ENCODE peak calls at places on chromosomes 11 and 22, in four cellular contexts. One of them, this sample, is unnamed.

GRCh38 chr11:108198833-108199232 is 23.6 kb downstream of the NPAT start:
- DNase-seq in A549: no peak
- DNase-seq in astrocyte: no peak
- DNase-seq in heart right ventricle: no peak
- DNase-seq in this sample: no peak

GRCh38 chr11:113176561-113176960 is 137.8 kb upstream of the TTC12 start:
- DNase-seq in A549: no peak
- DNase-seq in astrocyte: peak
- DNase-seq in heart right ventricle: no peak
- DNase-seq in this sample: peak

GRCh38 chr22:50519151-50519550 is 6.2 kb downstream of the SCO2 start:
- DNase-seq in A549: no peak
- DNase-seq in astrocyte: no peak
- DNase-seq in heart right ventricle: no peak
- DNase-seq in this sample: no peak

GRCh38 chr11:113161671-113162589 is 152.5 kb upstream of the TTC12 start:
- DNase-seq in A549: no peak
- DNase-seq in astrocyte: no peak
- DNase-seq in heart right ventricle: no peak
- DNase-seq in this sample: no peak

GRCh38 chr22:41914611-41915034 is 251 bp downstream of the SHISA8 start:
- DNase-seq in A549: no peak
- DNase-seq in astrocyte: no peak
- DNase-seq in heart right ventricle: no peak
- DNase-seq in this sample: no peak

GRCh38 chr11:33605703-33606102 is 94.9 kb downstream of the C11orf91 start:
- DNase-seq in A549: no peak
- DNase-seq in astrocyte: no peak
- DNase-seq in heart right ventricle: no peak
- DNase-seq in this sample: no peak

GRCh38 chr11:117042689-117043088 is 55.5 kb downstream of the SIK3 start:
- DNase-seq in A549: no peak
- DNase-seq in astrocyte: no peak
- DNase-seq in heart right ventricle: no peak
- DNase-seq in this sample: no peak

GRCh38 chr11:67404515-67405195 is 772 bp downstream of the TBC1D10C start:
- DNase-seq in A549: no peak
- DNase-seq in astrocyte: no peak
- DNase-seq in heart right ventricle: no peak
- DNase-seq in this sample: no peak

GRCh38 chr11:60987577-60988277 is 16.2 kb downstream of the CD6 start:
- DNase-seq in A549: no peak
- DNase-seq in astrocyte: no peak
- DNase-seq in heart right ventricle: no peak
- DNase-seq in this sample: no peak

GRCh38 chr22:38982008-38982927 is at the start of gene APOBEC3B:
- DNase-seq in A549: peak
- DNase-seq in astrocyte: peak
- DNase-seq in heart right ventricle: peak
- DNase-seq in this sample: peak

GRCh38 chr11:91978747-91979146 is 245.9 kb upstream of the FAT3 start:
- DNase-seq in A549: no peak
- DNase-seq in astrocyte: peak
- DNase-seq in heart right ventricle: no peak
- DNase-seq in this sample: peak

GRCh38 chr11:61310749-61311148 is 15.6 kb upstream of the VWCE start:
- DNase-seq in A549: no peak
- DNase-seq in astrocyte: no peak
- DNase-seq in heart right ventricle: no peak
- DNase-seq in this sample: no peak

GRCh38 chr11:63553759-63554158 is 9.4 kb downstream of the PLAAT2 start:
- DNase-seq in A549: no peak
- DNase-seq in astrocyte: peak
- DNase-seq in heart right ventricle: no peak
- DNase-seq in this sample: no peak

GRCh38 chr22:24155597-24156145 is 25.6 kb upstream of the SUSD2 start:
- DNase-seq in A549: peak
- DNase-seq in astrocyte: peak
- DNase-seq in heart right ventricle: peak
- DNase-seq in this sample: peak

GRCh38 chr11:124119103-124119502 is 3.9 kb downstream of the VWA5A start:
- DNase-seq in A549: no peak
- DNase-seq in astrocyte: no peak
- DNase-seq in heart right ventricle: no peak
- DNase-seq in this sample: no peak

GRCh38 chr11:124122123-124122522 is 6.9 kb downstream of the VWA5A start:
- DNase-seq in A549: no peak
- DNase-seq in astrocyte: peak
- DNase-seq in heart right ventricle: no peak
- DNase-seq in this sample: peak

GRCh38 chr11:124123587-124123986 is 8.3 kb downstream of the VWA5A start:
- DNase-seq in A549: no peak
- DNase-seq in astrocyte: no peak
- DNase-seq in heart right ventricle: no peak
- DNase-seq in this sample: no peak
- TF ChIP-seq CTCF in A549: no peak
- TF ChIP-seq CTCF in astrocyte: no peak
- TF ChIP-seq CTCF in heart right ventricle: no peak
- TF ChIP-seq CTCF in this sample: peak

DNA sequence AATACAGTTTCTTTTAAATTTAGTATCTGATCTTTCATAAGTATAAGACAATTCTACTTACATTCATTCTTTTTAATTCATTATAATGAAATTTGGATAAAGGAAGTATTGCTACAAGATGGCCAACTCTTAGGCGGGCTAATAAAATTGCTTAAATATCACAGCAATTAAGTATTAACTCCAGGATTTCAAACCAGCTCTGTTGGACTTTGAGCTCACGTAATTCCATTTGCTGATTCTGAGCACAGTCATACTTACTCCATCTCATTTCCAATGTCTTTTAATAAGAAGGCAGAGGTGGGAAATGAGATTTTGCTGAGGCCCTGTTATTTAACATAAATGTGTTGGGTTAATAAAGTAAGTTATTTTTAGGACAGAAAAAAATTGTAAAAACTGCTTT is 748.1 kb downstream of the KCNA4 start:
- DNase-seq in A549: peak
- DNase-seq in astrocyte: no peak
- DNase-seq in heart right ventricle: no peak
- DNase-seq in this sample: no peak
- H3K4me3 ChIP-seq in A549: no peak
- H3K4me3 ChIP-seq in astrocyte: no peak
- H3K4me3 ChIP-seq in heart right ventricle: no peak
- H3K4me3 ChIP-seq in this sample: no peak

GRCh38 chr11:102120006-102120405 is 9.8 kb downstream of the YAP1 start:
- DNase-seq in A549: peak
- DNase-seq in astrocyte: no peak
- DNase-seq in heart right ventricle: no peak
- DNase-seq in this sample: peak

GRCh38 chr11:102120437-102120935 is 10.2 kb downstream of the YAP1 start:
- DNase-seq in A549: peak
- DNase-seq in astrocyte: no peak
- DNase-seq in heart right ventricle: no peak
- DNase-seq in this sample: peak

GRCh38 chr11:102118937-102119336 is 8.7 kb downstream of the YAP1 start:
- DNase-seq in A549: peak
- DNase-seq in astrocyte: no peak
- DNase-seq in heart right ventricle: no peak
- DNase-seq in this sample: no peak

GRCh38 chr11:102117472-102118113 is 7.3 kb downstream of the YAP1 start:
- DNase-seq in A549: no peak
- DNase-seq in astrocyte: peak
- DNase-seq in heart right ventricle: no peak
- DNase-seq in this sample: peak

DNA sequence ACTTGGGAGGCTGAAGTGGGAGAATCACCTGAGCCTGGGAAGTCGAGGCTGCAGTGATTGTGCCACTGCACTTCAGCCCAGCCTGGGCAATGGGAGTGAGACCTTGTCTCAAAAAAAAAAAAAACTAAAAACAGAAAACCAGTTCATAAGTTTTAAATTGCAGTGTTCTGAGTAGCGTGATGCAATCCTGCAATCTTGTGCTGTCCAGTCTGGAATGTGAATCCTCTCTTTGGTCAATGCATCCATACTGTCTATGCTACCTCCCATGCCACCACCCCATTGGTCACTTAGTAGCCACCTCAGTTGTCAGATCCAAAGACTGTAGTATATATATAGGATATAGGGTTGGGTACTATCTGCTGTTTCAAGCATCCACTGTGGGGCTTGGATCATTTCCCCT is 11.1 kb downstream of the YAP1 start:
- DNase-seq in A549: no peak
- DNase-seq in astrocyte: no peak
- DNase-seq in heart right ventricle: no peak
- DNase-seq in this sample: peak
- TF ChIP-seq CTCF in A549: no peak
- TF ChIP-seq CTCF in astrocyte: no peak
- TF ChIP-seq CTCF in heart right ventricle: no peak
- TF ChIP-seq CTCF in this sample: no peak

DNA sequence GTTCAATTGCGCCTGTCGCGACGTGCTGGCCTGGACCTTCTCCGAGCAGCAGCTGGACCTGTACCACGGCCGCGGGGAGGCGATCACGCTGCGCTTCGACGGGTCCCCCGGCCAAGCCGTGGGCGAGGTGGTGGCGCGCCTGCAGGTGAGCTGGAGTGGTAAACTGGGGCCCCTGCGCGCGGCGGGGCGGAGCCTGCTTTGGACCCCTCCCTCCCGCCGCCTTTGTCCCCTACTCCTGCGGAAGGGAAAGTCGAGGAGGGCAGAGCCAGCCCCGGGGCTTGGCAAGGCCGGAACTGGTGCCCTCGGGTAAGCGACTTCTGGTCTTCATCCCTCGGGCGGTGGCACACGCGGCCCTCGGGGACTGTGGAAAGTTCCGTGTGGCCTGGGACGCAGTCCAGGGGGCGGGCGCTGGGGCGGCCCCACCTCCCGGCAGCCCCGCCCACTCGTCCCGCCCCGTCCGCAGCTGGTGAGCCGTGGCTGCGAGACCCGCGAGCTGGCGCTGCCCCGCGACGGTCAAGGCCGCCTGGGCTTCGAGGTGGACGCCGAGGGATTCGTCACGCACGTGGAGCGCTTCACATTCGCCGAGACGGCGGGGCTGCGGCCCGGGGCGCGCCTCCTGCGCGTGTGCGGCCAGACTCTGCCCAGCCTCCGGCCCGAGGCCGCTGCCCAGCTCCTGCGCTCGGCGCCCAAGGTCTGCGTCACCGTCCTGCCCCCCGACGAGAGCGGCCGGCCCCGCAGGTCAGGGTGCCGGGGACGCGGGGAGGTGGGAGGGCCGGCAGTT is 9.2 kb downstream of the SIPA1 start:
- DNase-seq in A549: peak
- DNase-seq in astrocyte: no peak
- DNase-seq in heart right ventricle: no peak
- DNase-seq in this sample: no peak
- H3K4me3 ChIP-seq in A549: peak
- H3K4me3 ChIP-seq in astrocyte: peak
- H3K4me3 ChIP-seq in heart right ventricle: no peak
- H3K4me3 ChIP-seq in this sample: no peak

GRCh38 chr11:22474621-22475020 is 136.4 kb downstream of the SLC17A6 start:
- DNase-seq in A549: no peak
- DNase-seq in astrocyte: no peak
- DNase-seq in heart right ventricle: no peak
- DNase-seq in this sample: no peak

GRCh38 chr11:22467741-22468140 is 129.6 kb downstream of the SLC17A6 start:
- DNase-seq in A549: no peak
- DNase-seq in astrocyte: no peak
- DNase-seq in heart right ventricle: no peak
- DNase-seq in this sample: no peak

GRCh38 chr11:22476589-22476988 is 138.4 kb downstream of the SLC17A6 start:
- DNase-seq in A549: no peak
- DNase-seq in astrocyte: no peak
- DNase-seq in heart right ventricle: no peak
- DNase-seq in this sample: no peak

GRCh38 chr11:22471405-22471804 is 133.2 kb downstream of the SLC17A6 start:
- DNase-seq in A549: no peak
- DNase-seq in astrocyte: no peak
- DNase-seq in heart right ventricle: no peak
- DNase-seq in this sample: no peak

GRCh38 chr11:22472306-22472705 is 134.1 kb downstream of the SLC17A6 start:
- DNase-seq in A549: peak
- DNase-seq in astrocyte: no peak
- DNase-seq in heart right ventricle: no peak
- DNase-seq in this sample: no peak
- TF ChIP-seq CTCF in A549: no peak
- TF ChIP-seq CTCF in astrocyte: peak
- TF ChIP-seq CTCF in heart right ventricle: no peak
- TF ChIP-seq CTCF in this sample: no peak

GRCh38 chr22:30308096-30308495 is 18.6 kb downstream of the TBC1D10A start:
- DNase-seq in A549: no peak
- DNase-seq in astrocyte: no peak
- DNase-seq in heart right ventricle: no peak
- DNase-seq in this sample: no peak
- H3K4me3 ChIP-seq in A549: no peak
- H3K4me3 ChIP-seq in astrocyte: no peak
- H3K4me3 ChIP-seq in heart right ventricle: no peak
- H3K4me3 ChIP-seq in this sample: no peak

GRCh38 chr22:42945027-42945426 is 69.9 kb downstream of the PACSIN2 start:
- DNase-seq in A549: no peak
- DNase-seq in astrocyte: no peak
- DNase-seq in heart right ventricle: no peak
- DNase-seq in this sample: no peak

GRCh38 chr22:42944409-42944808 is 70.5 kb downstream of the PACSIN2 start:
- DNase-seq in A549: no peak
- DNase-seq in astrocyte: no peak
- DNase-seq in heart right ventricle: no peak
- DNase-seq in this sample: no peak

GRCh38 chr22:42943981-42944380 is 71.0 kb downstream of the PACSIN2 start:
- DNase-seq in A549: no peak
- DNase-seq in astrocyte: no peak
- DNase-seq in heart right ventricle: no peak
- DNase-seq in this sample: no peak

GRCh38 chr22:42939941-42940653 is 74.9 kb downstream of the PACSIN2 start:
- DNase-seq in A549: peak
- DNase-seq in astrocyte: peak
- DNase-seq in heart right ventricle: no peak
- DNase-seq in this sample: peak

GRCh38 chr22:42942351-42942750 is 72.6 kb downstream of the PACSIN2 start:
- DNase-seq in A549: no peak
- DNase-seq in astrocyte: no peak
- DNase-seq in heart right ventricle: no peak
- DNase-seq in this sample: no peak
- TF ChIP-seq CTCF in A549: no peak
- TF ChIP-seq CTCF in astrocyte: no peak
- TF ChIP-seq CTCF in heart right ventricle: no peak
- TF ChIP-seq CTCF in this sample: no peak

This sample was measured in fibroblast of the aortic adventitia.